ENCODE peak calls at places on chromosomes 4 and X, in ten cellular contexts. E is tibial artery; O is NCI-H510A; X is activated CD4-positive, alpha-beta T cell treated with anti-CD3 and anti-CD28 coated beads, Interleukin-2, amount 50 U/mL, for 4 hours; B is endothelial cell; D is GM03348; R is EL; V is activated CD4-positive, alpha-beta memory T cell treated with anti-CD3 and anti-CD28 coated beads, Interleukin-2, amount 10 ng/mL, durations not matched to agents 7 days and 5 days; A is T-helper 2 cell treated with Interferon-gamma antibody and Interleukin-4, amounts not matched to agents 5 μg/mL and 100 μg/mL, for 36 hours; K is EH. S is an unnamed sample.

GRCh38 chr4:144646523-144647094 is 653 bp downstream of the HHIP start:
- DNase-seq in E (no peak), O (no peak), X (no peak), B (peak; percentile 37), D (peak; percentile 39), R (peak; percentile 37), V (no peak), A (no peak), K (peak; percentile 22), S (no peak)

GRCh38 chr4:139595989-139596679 is 40.1 kb upstream of the SETD7 start:
- DNase-seq in E (peak; percentile 70), O (no peak), X (no peak), B (no peak), D (peak; percentile 55), R (peak; percentile 84), V (no peak), A (no peak), K (peak; percentile 74), S (no peak)

GRCh38 chr4:143346208-143346607 is 9.5 kb downstream of the GAB1 start:
- DNase-seq in E (no peak), O (no peak), X (no peak), B (no peak), D (no peak), R (no peak), V (no peak), A (no peak), K (no peak), S (no peak)

GRCh38 chr4:70236125-70236524 is 6.3 kb upstream of the CSN3 start:
- DNase-seq in E (no peak), O (no peak), X (no peak), B (no peak), D (no peak), R (no peak), V (no peak), A (no peak), K (no peak), S (no peak)

GRCh38 chr4:156805696-156806095 is 165.9 kb downstream of the PDGFC start:
- DNase-seq in E (no peak), O (peak; percentile 22), X (no peak), B (no peak), D (no peak), R (no peak), V (no peak), A (no peak), K (no peak), S (no peak)

GRCh38 chr4:176034498-176034897 is 31.1 kb upstream of the WDR17 start:
- DNase-seq in E (no peak), O (no peak), X (no peak), B (peak; percentile 14), D (peak; percentile 41), R (peak; percentile 26), V (no peak), A (no peak), K (peak; percentile 43), S (no peak)

GRCh38 chr4:8768357-8768999 is 103.2 kb downstream of the HMX1 start:
- DNase-seq in E (no peak), O (no peak), X (no peak), B (no peak), D (no peak), R (no peak), V (no peak), A (no peak), K (no peak), S (no peak)

GRCh38 chrX:19179389-19179788 is 57.1 kb upstream of the ADGRG2 start:
- DNase-seq in E (no peak), O (no peak), X (no peak), B (no peak), D (no peak), R (no peak), V (no peak), A (no peak), K (no peak), S (no peak)

GRCh38 chr4:4666693-4667642 is 125.1 kb upstream of the STX18 start:
- DNase-seq in E (no peak), O (no peak), X (no peak), B (peak; percentile 47), D (peak; percentile 82), R (peak; percentile 54), V (no peak), A (no peak), K (peak; percentile 86), S (no peak)

GRCh38 chr4:4395849-4396627 is 9.1 kb downstream of the NSG1 start:
- DNase-seq in E (no peak), O (no peak), X (no peak), B (no peak), D (no peak), R (no peak), V (no peak), A (no peak), K (no peak), S (no peak)

GRCh38 chr4:164304240-164304639 is 449.7 kb upstream of the SMIM31 start:
- DNase-seq in E (no peak), O (no peak), X (no peak), B (no peak), D (no peak), R (no peak), V (no peak), A (no peak), K (no peak), S (no peak)

GRCh38 chrX:124211312-124211942 is 121.0 kb upstream of the TEX13D start:
- DNase-seq in E (no peak), O (peak; percentile 16), X (no peak), B (peak; percentile 9), D (peak; percentile 26), R (peak; percentile 18), V (peak; percentile 24), A (peak; percentile 16), K (peak; percentile 29), S (no peak)

GRCh38 chr4:140739971-140740370 is 16.2 kb downstream of the TBC1D9 start:
- DNase-seq in E (no peak), O (no peak), X (no peak), B (no peak), D (no peak), R (peak; percentile 15), V (no peak), A (no peak), K (peak; percentile 22), S (no peak)

GRCh38 chr4:36523182-36523581 is 241.8 kb downstream of the DTHD1 start:
- DNase-seq in E (no peak), O (no peak), X (no peak), B (no peak), D (no peak), R (no peak), V (no peak), A (no peak), K (no peak), S (no peak)

GRCh38 chrX:123809854-123810375 is 49.9 kb upstream of the XIAP start:
- DNase-seq in E (no peak), O (no peak), X (no peak), B (no peak), D (no peak), R (no peak), V (no peak), A (no peak), K (no peak), S (no peak)

GRCh38 chr4:105306158-105306781 is 159.6 kb downstream of the TET2 start:
- DNase-seq in E (no peak), O (no peak), X (peak; percentile 47), B (no peak), D (no peak), R (peak; percentile 8), V (peak; percentile 60), A (peak; percentile 81), K (no peak), S (peak; percentile 47)

GRCh38 chr4:36081185-36081584 is 163.1 kb downstream of the ARAP2 start:
- DNase-seq in E (no peak), O (no peak), X (no peak), B (no peak), D (no peak), R (no peak), V (no peak), A (peak; percentile 24), K (no peak), S (no peak)

GRCh38 chr4:183154701-183155391 is 55.8 kb downstream of the WWC2 start:
- DNase-seq in E (no peak), O (no peak), X (no peak), B (no peak), D (no peak), R (no peak), V (no peak), A (no peak), K (no peak), S (no peak)

GRCh38 chr4:75028196-75028854 is 95.4 kb downstream of the PARM1 start:
- DNase-seq in E (no peak), O (no peak), X (no peak), B (no peak), D (no peak), R (no peak), V (no peak), A (no peak), K (no peak), S (no peak)

GRCh38 chr4:116180056-116180690 is 905.2 kb downstream of the TRAM1L1 start:
- DNase-seq in E (no peak), O (no peak), X (no peak), B (no peak), D (peak; percentile 4), R (no peak), V (no peak), A (no peak), K (no peak), S (no peak)

GRCh38 chr4:153566751-153567150 is 100.6 kb downstream of the TMEM131L start:
- DNase-seq in E (no peak), O (no peak), X (no peak), B (no peak), D (no peak), R (no peak), V (no peak), A (no peak), K (no peak), S (no peak)

GRCh38 chr4:182325397-182325796 is 82.2 kb downstream of the TENM3 start:
- DNase-seq in E (no peak), O (no peak), X (no peak), B (no peak), D (no peak), R (no peak), V (no peak), A (no peak), K (no peak), S (no peak)